ENCODE peak calls at places on chromosomes 2 and 18, in eight cellular contexts. T is activated naive CD4-positive, alpha-beta T cell; Q is CD14-positive monocyte; X is gastrocnemius medialis; M is progenitor cell of endocrine pancreas; P is cardiac septum; Z is activated T-cell treated with anti-CD3 and anti-CD28 coated beads for 24 hours; O is HuH-7. I is an unnamed sample.

GRCh38 chr2:241150660-241151530 is 628 bp downstream of the PPP1R7 start:
- DNase-seq in Z (no peak), O (peak; percentile 23), M (no peak), T (no peak), Q (no peak), X (peak; percentile 31), P (peak; percentile 81), I (no peak)

GRCh38 chr18:23194969-23195957 is 60.0 kb downstream of the CABLES1 start:
- DNase-seq in T (no peak), Z (no peak), O (no peak), P (no peak), M (no peak), Q (no peak), X (no peak), I (no peak)

GRCh38 chr2:201298462-201298861 is 38.1 kb downstream of the CASP8 start:
- DNase-seq in P (no peak), Q (no peak), X (no peak), T (no peak), M (no peak), O (no peak), Z (no peak), I (no peak)

GRCh38 chr2:200944467-200945394 is 18.7 kb downstream of the ORC2 start:
- DNase-seq in Q (no peak), P (no peak), X (no peak), O (no peak), M (no peak), Z (peak; percentile 65), T (peak; percentile 2), I (no peak)

GRCh38 chr2:181305151-181306123 is 151.7 kb upstream of the ITGA4 start:
- DNase-seq in O (peak; percentile 37), Q (peak; percentile 50), Z (no peak), P (no peak), X (no peak), M (no peak), T (no peak), I (peak; percentile 35)

GRCh38 chr2:9631484-9631819 is 655 bp upstream of the YWHAQ start:
- DNase-seq in Q (no peak), Z (no peak), P (no peak), X (no peak), O (no peak), M (no peak), T (no peak), I (no peak)

GRCh38 chr2:212505583-212505982 is 33.0 kb downstream of the ERBB4 start:
- DNase-seq in O (no peak), Z (no peak), Q (no peak), P (no peak), T (no peak), M (no peak), X (no peak), I (no peak)

GRCh38 chr2:187541086-187542085 is 12.8 kb downstream of the TFPI start:
- DNase-seq in P (no peak), T (no peak), Z (no peak), Q (no peak), O (no peak), M (no peak), X (peak; percentile 43), I (no peak)